ENCODE peak calls at places on chromosomes 1 and 21, in eight cellular contexts. P is T-helper 17 cell; E is right cardiac atrium; L is activated T-helper 17 cell treated with anti-CD3 and anti-CD28 coated beads, Interleukin-2, amount 50 U/mL, for 72 hours; M is lower lobe of right lung; I is memory B cell; R is left ventricle myocardium superior; S is activated CD8-positive, alpha-beta T cell treated with anti-CD3 and anti-CD28 coated beads, Interleukin-2, amount 10 ng/mL, durations not matched to agents 7 days and 5 days. Q is an unnamed sample.

GRCh38 chr1:3457910-3458621 is 3.6 kb downstream of the ARHGEF16 start:
- ATAC-seq in P (no peak), E (no peak), L (no peak), M (no peak), I (no peak), R (peak), S (no peak), Q (no peak)

GRCh38 chr1:44648514-44649250 is 25.6 kb downstream of the TMEM53 start:
- ATAC-seq in P (no peak), E (no peak), L (no peak), M (no peak), I (no peak), R (no peak), S (no peak), Q (no peak)

GRCh38 chr1:81553503-81553902 is 247.2 kb upstream of the ADGRL2 start:
- ATAC-seq in P (no peak), E (no peak), L (no peak), M (no peak), I (no peak), R (no peak), S (no peak), Q (no peak)

GRCh38 chr1:182563095-182563494 is 26.0 kb downstream of the RNASEL start:
- ATAC-seq in P (no peak), E (no peak), L (peak), M (no peak), I (no peak), R (no peak), S (no peak), Q (no peak)

GRCh38 chr1:192601145-192602048 is 25.8 kb downstream of the RGS1 start:
- ATAC-seq in P (no peak), E (no peak), L (peak), M (no peak), I (peak), R (peak), S (no peak), Q (no peak)

GRCh38 chr1:245173446-245174178 is 18.8 kb downstream of the KIF26B start:
- ATAC-seq in P (no peak), E (peak), L (no peak), M (no peak), I (no peak), R (peak), S (no peak), Q (no peak)

GRCh38 chr21:42724226-42724920 is 71.0 kb downstream of the PDE9A start:
- ATAC-seq in P (no peak), E (peak), L (no peak), M (peak), I (no peak), R (peak), S (no peak), Q (peak)

GRCh38 chr21:19490481-19490880 is 1086.9 kb upstream of the TMPRSS15 start:
- ATAC-seq in P (no peak), E (no peak), L (no peak), M (no peak), I (no peak), R (no peak), S (no peak), Q (no peak)

GRCh38 chr1:70420320-70420719 is 9.3 kb downstream of the CTH start:
- ATAC-seq in P (no peak), E (no peak), L (no peak), M (no peak), I (no peak), R (no peak), S (no peak), Q (no peak)

GRCh38 chr1:226135709-226136108 is 50.8 kb downstream of the ACBD3 start:
- ATAC-seq in P (no peak), E (peak), L (no peak), M (no peak), I (no peak), R (no peak), S (no peak), Q (no peak)

GRCh38 chr21:42561742-42562141 is 48.1 kb downstream of the SLC37A1 start:
- ATAC-seq in P (no peak), E (no peak), L (no peak), M (no peak), I (peak), R (no peak), S (no peak), Q (peak)

GRCh38 chr1:218365600-218365999 is 20.5 kb downstream of the TGFB2 start:
- ATAC-seq in P (no peak), E (peak), L (no peak), M (peak), I (no peak), R (peak), S (no peak), Q (no peak)

GRCh38 chr1:44318097-44319088 is 36.7 kb downstream of the ERI3 start:
- ATAC-seq in P (peak), E (no peak), L (peak), M (peak), I (peak), R (no peak), S (peak), Q (no peak)

GRCh38 chr1:8211620-8212442 is 106.1 kb upstream of the SLC45A1 start:
- ATAC-seq in P (no peak), E (peak), L (peak), M (peak), I (no peak), R (peak), S (peak), Q (peak)

GRCh38 chr1:155080250-155081228 is 1.9 kb downstream of the EFNA3 start:
- ATAC-seq in P (no peak), E (no peak), L (no peak), M (no peak), I (no peak), R (no peak), S (no peak), Q (no peak)

GRCh38 chr1:11407301-11407994 is 71.5 kb upstream of the DISP3 start:
- ATAC-seq in P (no peak), E (no peak), L (peak), M (no peak), I (no peak), R (no peak), S (peak), Q (no peak)

GRCh38 chr1:42971848-42972291 is 13.2 kb upstream of the SLC2A1 start:
- ATAC-seq in P (no peak), E (no peak), L (no peak), M (no peak), I (no peak), R (no peak), S (no peak), Q (no peak)

GRCh38 chr1:9814619-9815018 is 9.1 kb downstream of the CLSTN1 start:
- ATAC-seq in P (no peak), E (no peak), L (no peak), M (no peak), I (no peak), R (no peak), S (no peak), Q (no peak)

GRCh38 chr1:119227446-119227845 is 87.0 kb upstream of the WARS2 start:
- ATAC-seq in P (no peak), E (no peak), L (peak), M (no peak), I (no peak), R (peak), S (no peak), Q (no peak)

GRCh38 chr1:68010094-68010493 is 40.3 kb downstream of the DIRAS3 start:
- ATAC-seq in P (no peak), E (no peak), L (no peak), M (peak), I (no peak), R (peak), S (no peak), Q (peak)

GRCh38 chr1:216937491-216937890 is 214.3 kb upstream of the ESRRG start:
- ATAC-seq in P (no peak), E (no peak), L (no peak), M (no peak), I (no peak), R (no peak), S (no peak), Q (no peak)

GRCh38 chr1:168687796-168688195 is 41.2 kb downstream of the DPT start:
- ATAC-seq in P (no peak), E (peak), L (no peak), M (no peak), I (no peak), R (peak), S (no peak), Q (no peak)

GRCh38 chr1:246476771-246477170 is 30.3 kb downstream of the SMYD3 start:
- ATAC-seq in P (no peak), E (no peak), L (peak), M (no peak), I (no peak), R (no peak), S (no peak), Q (peak)

GRCh38 chr1:160206421-160207117 is 1.4 kb downstream of the PEA15 start:
- ATAC-seq in P (no peak), E (no peak), L (peak), M (no peak), I (peak), R (no peak), S (no peak), Q (no peak)

GRCh38 chr1:88701275-88701674 is 17.2 kb downstream of the PKN2 start:
- ATAC-seq in P (peak), E (peak), L (no peak), M (peak), I (peak), R (peak), S (no peak), Q (peak)

GRCh38 chr1:232369451-232369850 is 260.5 kb downstream of the SIPA1L2 start:
- ATAC-seq in P (no peak), E (no peak), L (no peak), M (no peak), I (no peak), R (peak), S (no peak), Q (no peak)

GRCh38 chr1:38964140-38964548 is 22.5 kb upstream of the RHBDL2 start:
- ATAC-seq in P (peak), E (no peak), L (peak), M (no peak), I (no peak), R (no peak), S (peak), Q (peak)

GRCh38 chr1:227794813-227795183 is 20.7 kb upstream of the PRSS38 start:
- ATAC-seq in P (no peak), E (peak), L (no peak), M (no peak), I (no peak), R (peak), S (no peak), Q (peak)